ENCODE peak calls at places on chromosomes 3 and 15, in eight cellular contexts. One of them, this sample, is unnamed.

GRCh38 chr3:120425877-120426276 is 24.9 kb downstream of the FSTL1 start:
- DNase-seq in HCT116: no peak
- DNase-seq in GM23338: no peak
- DNase-seq in HepG2: no peak
- DNase-seq in GM12878: no peak
- DNase-seq in K562: no peak
- DNase-seq in H1: no peak
- DNase-seq in endothelial cell of umbilical vein: peak
- DNase-seq in this sample: peak

GRCh38 chr3:64291956-64292355 is 66.7 kb upstream of the PRICKLE2 start:
- DNase-seq in HCT116: no peak
- DNase-seq in GM23338: no peak
- DNase-seq in HepG2: no peak
- DNase-seq in GM12878: no peak
- DNase-seq in K562: no peak
- DNase-seq in H1: no peak
- DNase-seq in endothelial cell of umbilical vein: no peak
- DNase-seq in this sample: no peak

GRCh38 chr3:119413603-119414280 is 49.7 kb downstream of the TMEM39A start:
- DNase-seq in HCT116: no peak
- DNase-seq in GM23338: peak
- DNase-seq in HepG2: no peak
- DNase-seq in GM12878: no peak
- DNase-seq in K562: peak
- DNase-seq in H1: no peak
- DNase-seq in endothelial cell of umbilical vein: no peak
- DNase-seq in this sample: no peak

GRCh38 chr15:82810061-82810862 is 834 bp downstream of the WHAMM start:
- DNase-seq in HCT116: no peak
- DNase-seq in GM23338: peak
- DNase-seq in HepG2: peak
- DNase-seq in GM12878: no peak
- DNase-seq in K562: peak
- DNase-seq in H1: no peak
- DNase-seq in endothelial cell of umbilical vein: peak
- DNase-seq in this sample: peak

GRCh38 chr3:33054100-33055097 is 42.5 kb downstream of the GLB1 start:
- DNase-seq in HCT116: no peak
- DNase-seq in GM23338: no peak
- DNase-seq in HepG2: no peak
- DNase-seq in GM12878: no peak
- DNase-seq in K562: peak
- DNase-seq in H1: no peak
- DNase-seq in endothelial cell of umbilical vein: no peak
- DNase-seq in this sample: no peak

GRCh38 chr3:14725015-14725431 is 50.1 kb downstream of the C3orf20 start:
- DNase-seq in HCT116: no peak
- DNase-seq in GM23338: no peak
- DNase-seq in HepG2: no peak
- DNase-seq in GM12878: no peak
- DNase-seq in K562: no peak
- DNase-seq in H1: no peak
- DNase-seq in endothelial cell of umbilical vein: no peak
- DNase-seq in this sample: no peak

GRCh38 chr3:148758303-148758884 is 60.7 kb downstream of the AGTR1 start:
- DNase-seq in HCT116: no peak
- DNase-seq in GM23338: no peak
- DNase-seq in HepG2: no peak
- DNase-seq in GM12878: no peak
- DNase-seq in K562: no peak
- DNase-seq in H1: no peak
- DNase-seq in endothelial cell of umbilical vein: no peak
- DNase-seq in this sample: peak

GRCh38 chr15:85494035-85494793 is 113.8 kb downstream of the AKAP13 start:
- DNase-seq in HCT116: peak
- DNase-seq in GM23338: no peak
- DNase-seq in HepG2: no peak
- DNase-seq in GM12878: no peak
- DNase-seq in K562: peak
- DNase-seq in H1: no peak
- DNase-seq in endothelial cell of umbilical vein: peak
- DNase-seq in this sample: no peak

GRCh38 chr3:18035641-18036466 is 293.4 kb upstream of the TBC1D5 start:
- DNase-seq in HCT116: no peak
- DNase-seq in GM23338: peak
- DNase-seq in HepG2: no peak
- DNase-seq in GM12878: no peak
- DNase-seq in K562: no peak
- DNase-seq in H1: no peak
- DNase-seq in endothelial cell of umbilical vein: no peak
- DNase-seq in this sample: no peak

GRCh38 chr3:189365609-189366564 is 194.1 kb downstream of the TPRG1 start:
- DNase-seq in HCT116: no peak
- DNase-seq in GM23338: no peak
- DNase-seq in HepG2: no peak
- DNase-seq in GM12878: no peak
- DNase-seq in K562: no peak
- DNase-seq in H1: no peak
- DNase-seq in endothelial cell of umbilical vein: no peak
- DNase-seq in this sample: no peak

GRCh38 chr3:189368384-189368783 is 196.6 kb downstream of the TPRG1 start:
- DNase-seq in HCT116: no peak
- DNase-seq in GM23338: no peak
- DNase-seq in HepG2: no peak
- DNase-seq in GM12878: no peak
- DNase-seq in K562: no peak
- DNase-seq in H1: no peak
- DNase-seq in endothelial cell of umbilical vein: no peak
- DNase-seq in this sample: no peak

GRCh38 chr3:189361103-189361835 is 189.5 kb downstream of the TPRG1 start:
- DNase-seq in HCT116: no peak
- DNase-seq in GM23338: no peak
- DNase-seq in HepG2: no peak
- DNase-seq in GM12878: no peak
- DNase-seq in K562: no peak
- DNase-seq in H1: no peak
- DNase-seq in endothelial cell of umbilical vein: no peak
- DNase-seq in this sample: no peak

GRCh38 chr3:189360291-189360690 is 188.5 kb downstream of the TPRG1 start:
- DNase-seq in HCT116: no peak
- DNase-seq in GM23338: no peak
- DNase-seq in HepG2: no peak
- DNase-seq in GM12878: no peak
- DNase-seq in K562: no peak
- DNase-seq in H1: no peak
- DNase-seq in endothelial cell of umbilical vein: no peak
- DNase-seq in this sample: no peak

DNA sequence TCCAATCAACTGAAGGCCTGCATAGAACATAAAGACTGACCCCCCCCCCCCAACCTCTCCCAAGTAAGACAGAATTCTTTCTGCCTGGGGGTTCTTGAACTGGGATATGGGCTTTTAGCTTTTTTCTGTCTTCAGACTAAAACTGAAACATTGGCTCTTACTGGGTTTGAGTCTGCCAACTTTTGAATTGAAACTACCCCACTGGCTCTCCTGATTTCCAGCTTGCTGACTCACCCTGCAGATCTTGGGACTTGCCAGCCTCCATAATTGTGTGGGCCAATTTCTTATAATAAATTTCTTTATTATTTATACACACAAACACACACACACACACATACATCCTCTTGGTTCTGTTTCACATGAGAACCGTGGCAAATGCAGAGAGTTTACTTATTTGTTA is 192.1 kb downstream of the TPRG1 start:
- DNase-seq in HCT116: no peak
- DNase-seq in GM23338: no peak
- DNase-seq in HepG2: no peak
- DNase-seq in GM12878: no peak
- DNase-seq in K562: no peak
- DNase-seq in H1: no peak
- DNase-seq in endothelial cell of umbilical vein: no peak
- DNase-seq in this sample: no peak
- H3K4me3 ChIP-seq in HCT116: no peak
- H3K4me3 ChIP-seq in GM23338: no peak
- H3K4me3 ChIP-seq in HepG2: no peak
- H3K4me3 ChIP-seq in GM12878: no peak
- H3K4me3 ChIP-seq in K562: no peak
- H3K4me3 ChIP-seq in H1: no peak
- H3K4me3 ChIP-seq in endothelial cell of umbilical vein: no peak
- H3K4me3 ChIP-seq in this sample: no peak

GRCh38 chr15:76345269-76345879 is 8.8 kb downstream of the ISL2 start:
- DNase-seq in HCT116: no peak
- DNase-seq in GM23338: no peak
- DNase-seq in HepG2: no peak
- DNase-seq in GM12878: no peak
- DNase-seq in K562: no peak
- DNase-seq in H1: no peak
- DNase-seq in endothelial cell of umbilical vein: no peak
- DNase-seq in this sample: no peak
- TF ChIP-seq EZH2 in HCT116: no peak
- TF ChIP-seq EZH2 in GM23338: peak
- TF ChIP-seq EZH2 in HepG2: no peak
- TF ChIP-seq EZH2 in GM12878: no peak
- TF ChIP-seq EZH2 in K562: no peak
- TF ChIP-seq EZH2 in H1: no peak
- TF ChIP-seq EZH2 in endothelial cell of umbilical vein: no peak
- TF ChIP-seq EZH2 in this sample: no peak

DNA sequence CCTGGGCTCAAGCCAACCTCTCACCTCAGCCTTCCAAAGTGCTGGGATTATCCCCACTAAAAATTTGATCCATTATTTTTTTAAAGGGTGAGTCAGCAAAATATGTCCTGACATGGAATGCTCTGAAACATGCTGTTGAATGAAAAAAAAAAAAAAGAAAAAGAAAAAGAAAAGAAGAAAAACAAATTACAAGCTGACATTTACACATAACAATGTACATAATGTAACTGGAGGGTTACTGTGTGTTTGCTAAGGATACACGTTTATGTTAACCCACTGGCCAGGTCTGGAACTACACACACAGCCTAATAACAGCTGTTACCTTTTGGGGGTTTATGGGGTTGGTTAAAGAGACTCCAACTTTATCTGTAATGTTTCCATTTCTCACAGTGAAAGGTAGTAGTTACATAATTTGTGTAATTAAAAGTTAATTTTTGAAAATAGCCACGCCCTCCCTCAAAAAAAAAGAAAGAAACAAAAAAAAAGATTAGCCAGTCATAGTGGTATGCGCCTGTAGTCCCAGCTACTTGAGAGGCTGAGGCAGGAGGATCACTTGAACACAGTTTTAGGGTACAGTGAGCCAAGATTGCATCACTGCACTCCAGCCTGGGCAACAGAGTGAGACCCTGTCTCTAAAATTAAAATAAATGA is 3.1 kb upstream of the MESP2 start:
- DNase-seq in HCT116: peak
- DNase-seq in GM23338: peak
- DNase-seq in HepG2: peak
- DNase-seq in GM12878: no peak
- DNase-seq in K562: peak
- DNase-seq in H1: no peak
- DNase-seq in endothelial cell of umbilical vein: peak
- DNase-seq in this sample: no peak
- TF ChIP-seq POLR2AphosphoS5 in HCT116: no peak
- TF ChIP-seq POLR2AphosphoS5 in GM23338: no peak
- TF ChIP-seq POLR2AphosphoS5 in HepG2: no peak
- TF ChIP-seq POLR2AphosphoS5 in GM12878: no peak
- TF ChIP-seq POLR2AphosphoS5 in K562: no peak
- TF ChIP-seq POLR2AphosphoS5 in H1: no peak
- TF ChIP-seq POLR2AphosphoS5 in endothelial cell of umbilical vein: no peak
- TF ChIP-seq POLR2AphosphoS5 in this sample: no peak

GRCh38 chr3:171846594-171846993 is 3.4 kb downstream of the TMEM212 start:
- DNase-seq in HCT116: no peak
- DNase-seq in GM23338: no peak
- DNase-seq in HepG2: no peak
- DNase-seq in GM12878: peak
- DNase-seq in K562: no peak
- DNase-seq in H1: no peak
- DNase-seq in endothelial cell of umbilical vein: peak
- DNase-seq in this sample: no peak
- H3K4me3 ChIP-seq in HCT116: no peak
- H3K4me3 ChIP-seq in GM23338: no peak
- H3K4me3 ChIP-seq in HepG2: no peak
- H3K4me3 ChIP-seq in GM12878: no peak
- H3K4me3 ChIP-seq in K562: no peak
- H3K4me3 ChIP-seq in H1: no peak
- H3K4me3 ChIP-seq in endothelial cell of umbilical vein: no peak
- H3K4me3 ChIP-seq in this sample: no peak

GRCh38 chr3:197555281-197556261 is at the start of gene BDH1:
- DNase-seq in HCT116: no peak
- DNase-seq in GM23338: peak
- DNase-seq in HepG2: no peak
- DNase-seq in GM12878: no peak
- DNase-seq in K562: no peak
- DNase-seq in H1: no peak
- DNase-seq in endothelial cell of umbilical vein: peak
- DNase-seq in this sample: no peak
- TF ChIP-seq EZH2 in HCT116: no peak
- TF ChIP-seq EZH2 in GM23338: no peak
- TF ChIP-seq EZH2 in HepG2: no peak
- TF ChIP-seq EZH2 in GM12878: no peak
- TF ChIP-seq EZH2 in K562: no peak
- TF ChIP-seq EZH2 in H1: no peak
- TF ChIP-seq EZH2 in endothelial cell of umbilical vein: peak
- TF ChIP-seq EZH2 in this sample: no peak

GRCh38 chr3:81416812-81417211 is 344.6 kb downstream of the GBE1 start:
- DNase-seq in HCT116: no peak
- DNase-seq in GM23338: no peak
- DNase-seq in HepG2: no peak
- DNase-seq in GM12878: no peak
- DNase-seq in K562: no peak
- DNase-seq in H1: no peak
- DNase-seq in endothelial cell of umbilical vein: no peak
- DNase-seq in this sample: no peak
- TF ChIP-seq POLR2AphosphoS5 in HCT116: no peak
- TF ChIP-seq POLR2AphosphoS5 in GM23338: no peak
- TF ChIP-seq POLR2AphosphoS5 in HepG2: no peak
- TF ChIP-seq POLR2AphosphoS5 in GM12878: no peak
- TF ChIP-seq POLR2AphosphoS5 in K562: no peak
- TF ChIP-seq POLR2AphosphoS5 in H1: no peak
- TF ChIP-seq POLR2AphosphoS5 in endothelial cell of umbilical vein: no peak
- TF ChIP-seq POLR2AphosphoS5 in this sample: no peak

GRCh38 chr3:187318819-187319616 is 27.5 kb upstream of the MASP1 start:
- DNase-seq in HCT116: peak
- DNase-seq in GM23338: peak
- DNase-seq in HepG2: peak
- DNase-seq in GM12878: no peak
- DNase-seq in K562: peak
- DNase-seq in H1: no peak
- DNase-seq in endothelial cell of umbilical vein: peak
- DNase-seq in this sample: peak
- H3K4me3 ChIP-seq in HCT116: peak
- H3K4me3 ChIP-seq in GM23338: no peak
- H3K4me3 ChIP-seq in HepG2: no peak
- H3K4me3 ChIP-seq in GM12878: no peak
- H3K4me3 ChIP-seq in K562: no peak
- H3K4me3 ChIP-seq in H1: no peak
- H3K4me3 ChIP-seq in endothelial cell of umbilical vein: no peak
- H3K4me3 ChIP-seq in this sample: peak

GRCh38 chr15:52789008-52789600 is 1.0 kb downstream of the ONECUT1 start:
- DNase-seq in HCT116: no peak
- DNase-seq in GM23338: no peak
- DNase-seq in HepG2: no peak
- DNase-seq in GM12878: no peak
- DNase-seq in K562: no peak
- DNase-seq in H1: no peak
- DNase-seq in endothelial cell of umbilical vein: no peak
- DNase-seq in this sample: no peak
- TF ChIP-seq EZH2 in HCT116: no peak
- TF ChIP-seq EZH2 in GM23338: peak
- TF ChIP-seq EZH2 in HepG2: no peak
- TF ChIP-seq EZH2 in GM12878: no peak
- TF ChIP-seq EZH2 in K562: no peak
- TF ChIP-seq EZH2 in H1: peak
- TF ChIP-seq EZH2 in endothelial cell of umbilical vein: peak
- TF ChIP-seq EZH2 in this sample: no peak